ENCODE peak calls at places on chromosomes 2 and 18, in seven cellular contexts. Q, Z, I, B, V, W and S are unnamed samples.

GRCh38 chr2:179417436-179417949 is 152.9 kb upstream of the SESTD1 start:
- DNase-seq in V (no peak), W (no peak), B (no peak), Z (no peak), Q (no peak), I (no peak), S (no peak)

GRCh38 chr2:6482256-6482655 is 383.5 kb downstream of the CMPK2 start:
- DNase-seq in W (no peak), I (no peak), Q (no peak), Z (no peak), B (no peak), V (no peak), S (no peak)

GRCh38 chr2:219870023-219870422 is 242.6 kb downstream of the SLC4A3 start:
- DNase-seq in V (no peak), Q (peak; percentile 6), Z (no peak), B (no peak), W (no peak), I (no peak), S (no peak)

GRCh38 chr2:147460140-147460539 is 384.7 kb upstream of the ACVR2A start:
- DNase-seq in Q (peak; percentile 76), W (no peak), V (no peak), B (peak; percentile 55), I (no peak), Z (no peak), S (no peak)

GRCh38 chr2:64846175-64846574 is 143.0 kb upstream of the SLC1A4 start:
- DNase-seq in I (no peak), Q (peak; percentile 53), Z (no peak), B (no peak), V (no peak), W (no peak), S (no peak)

GRCh38 chr2:8534729-8535397 is 147.0 kb upstream of the ID2 start:
- DNase-seq in I (peak; percentile 89), Q (peak; percentile 69), W (peak; percentile 84), V (peak; percentile 48), B (no peak), Z (peak; percentile 83), S (peak; percentile 91)

GRCh38 chr2:160574472-160575140 is 81.0 kb upstream of the RBMS1 start:
- DNase-seq in W (no peak), Z (no peak), V (no peak), Q (peak; percentile 93), I (no peak), B (peak; percentile 56), S (no peak)

GRCh38 chr2:166410828-166411472 is 35.2 kb upstream of the SCN9A start:
- DNase-seq in Q (peak; percentile 95), V (peak; percentile 31), B (peak; percentile 58), I (no peak), W (no peak), Z (no peak), S (no peak)

GRCh38 chr2:71658771-71659170 is 205.4 kb downstream of the DYSF start:
- DNase-seq in W (no peak), Z (no peak), V (no peak), Q (no peak), B (no peak), I (no peak), S (no peak)

GRCh38 chr18:413263-413662 is 87.2 kb downstream of the COLEC12 start:
- DNase-seq in B (no peak), I (no peak), Q (peak; percentile 51), V (no peak), W (no peak), Z (no peak), S (no peak)

GRCh38 chr2:151306621-151307020 is 17.2 kb upstream of the NMI start:
- DNase-seq in V (no peak), I (no peak), Z (no peak), Q (peak; percentile 94), B (peak; percentile 88), W (no peak), S (no peak)

GRCh38 chr2:196073521-196073920 is 4.9 kb upstream of the DNAH7 start:
- DNase-seq in Z (no peak), W (no peak), V (no peak), Q (no peak), B (no peak), I (no peak), S (no peak)

GRCh38 chr18:22703883-22704626 is 229.1 kb upstream of the RBBP8 start:
- DNase-seq in B (peak; percentile 76), V (peak; percentile 48), Z (no peak), I (no peak), Q (peak; percentile 52), W (no peak), S (no peak)

GRCh38 chr18:8668381-8668780 is 37.0 kb upstream of the MTCL1 start:
- DNase-seq in Z (no peak), Q (no peak), W (no peak), I (no peak), V (no peak), B (no peak), S (no peak)

GRCh38 chr18:59376351-59376935 is 17.4 kb upstream of the LMAN1 start:
- DNase-seq in I (no peak), W (no peak), B (no peak), V (no peak), Q (no peak), Z (no peak), S (no peak)

GRCh38 chr2:35803133-35803532 is 552.4 kb upstream of the CRIM1 start:
- DNase-seq in Z (no peak), B (peak; percentile 50), Q (no peak), V (no peak), W (no peak), I (no peak), S (no peak)

GRCh38 chr2:173286153-173286809 is 68.4 kb upstream of the CDCA7 start:
- DNase-seq in B (peak; percentile 14), Q (no peak), V (no peak), Z (no peak), W (no peak), I (no peak), S (no peak)

GRCh38 chr2:170818294-170819104 is 1.8 kb downstream of the GAD1 start:
- DNase-seq in Q (peak; percentile 33), B (no peak), W (no peak), I (no peak), V (no peak), Z (no peak), S (peak; percentile 72)

GRCh38 chr2:138421971-138422335 is 79.6 kb upstream of the SPOPL start:
- DNase-seq in W (no peak), Z (no peak), I (no peak), B (peak; percentile 50), V (no peak), Q (peak; percentile 82), S (no peak)

GRCh38 chr18:47898696-47899095 is 31.8 kb downstream of the SMAD2 start:
- DNase-seq in I (no peak), W (no peak), Q (no peak), Z (no peak), B (no peak), V (peak; percentile 46), S (no peak)

GRCh38 chr18:47901624-47902362 is 28.7 kb downstream of the SMAD2 start:
- DNase-seq in Q (no peak), W (no peak), B (no peak), Z (no peak), V (no peak), I (no peak), S (no peak)

GRCh38 chr18:47895565-47896250 is 34.8 kb downstream of the SMAD2 start:
- DNase-seq in B (no peak), V (peak; percentile 19), I (no peak), Z (no peak), Q (no peak), W (no peak), S (no peak)

GRCh38 chr18:47898055-47898454 is 32.4 kb downstream of the SMAD2 start:
- DNase-seq in W (no peak), Q (peak; percentile 6), I (no peak), Z (no peak), V (no peak), B (no peak), S (no peak)

GRCh38 chr18:47899107-47899840 is 31.2 kb downstream of the SMAD2 start:
- DNase-seq in B (peak; percentile 52), I (no peak), Q (no peak), Z (no peak), W (no peak), V (no peak), S (no peak)
- H3K4me3 ChIP-seq in B (no peak overlapping the region), I (no peak overlapping the region), Q (no peak overlapping the region), Z (no peak overlapping the region), W (no peak overlapping the region), V (no peak overlapping the region), S (no peak overlapping the region)

DNA sequence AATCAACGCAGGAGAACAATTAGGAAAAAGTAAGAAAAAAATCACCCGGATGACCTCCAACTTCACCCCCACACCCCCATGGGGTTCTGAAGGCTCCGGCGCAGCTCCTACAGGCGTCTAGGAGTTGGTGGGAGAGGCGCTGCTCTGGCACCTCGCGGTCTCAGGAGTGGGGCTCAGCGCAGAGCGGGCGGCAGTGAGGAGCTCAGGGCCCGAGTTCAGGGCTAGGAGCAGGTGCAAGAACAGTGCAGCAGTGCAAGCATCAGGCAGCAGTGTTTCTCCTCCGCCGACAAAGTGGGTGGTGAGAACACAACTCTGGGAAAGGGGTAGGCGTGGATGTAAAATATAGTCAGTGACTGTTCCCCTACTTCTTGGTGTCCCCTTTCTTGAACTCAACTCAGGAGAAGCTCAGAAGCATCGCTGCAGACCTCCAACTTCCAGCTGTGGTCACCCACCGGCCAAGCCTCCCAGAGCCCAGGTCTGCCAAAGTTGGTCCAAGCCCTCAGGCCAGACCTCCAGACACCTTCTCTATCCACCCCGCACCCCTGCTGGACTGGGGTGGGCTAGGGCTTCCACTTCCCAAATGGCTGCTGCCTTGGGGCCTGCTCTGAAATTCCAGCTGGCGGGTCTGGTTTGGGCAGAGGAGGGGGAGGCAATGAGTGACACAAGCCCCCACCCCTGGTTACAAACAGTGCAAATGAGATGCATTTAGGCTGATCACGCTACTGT is 14.3 kb downstream of the POU3F3 start:
- DNase-seq in B (no peak), Q (no peak), Z (no peak), W (no peak), V (no peak), I (no peak), S (no peak)
- H3K27me3 ChIP-seq in B (peaks cover 90% of the 10 kb centered on the region), Q (peaks cover 34% of the 10 kb centered on the region), Z (no peaks in the 10 kb centered on the region), W (peaks cover 43% of the 10 kb centered on the region), V (peaks cover 90% of the 10 kb centered on the region), I (peaks cover 100% of the 10 kb centered on the region), S (peaks cover 14% of the 10 kb centered on the region)

GRCh38 chr18:49055196-49055595 is 104.4 kb upstream of the SMAD7 start:
- DNase-seq in Z (no peak), Q (no peak), W (no peak), I (no peak), V (no peak), B (no peak), S (no peak)

GRCh38 chr18:49052891-49053644 is 102.3 kb upstream of the SMAD7 start:
- DNase-seq in V (no peak), W (no peak), I (no peak), Q (peak; percentile 98), Z (no peak), B (peak; percentile 57), S (no peak)

GRCh38 chr18:49048361-49048760 is 97.6 kb upstream of the SMAD7 start:
- DNase-seq in I (no peak), V (no peak), Q (peak; percentile 86), Z (no peak), B (no peak), W (no peak), S (no peak)

GRCh38 chr18:49050462-49050861 is 99.7 kb upstream of the SMAD7 start:
- DNase-seq in Q (no peak), V (no peak), B (no peak), W (no peak), Z (no peak), I (no peak), S (no peak)

GRCh38 chr18:49051323-49051967 is 100.7 kb upstream of the SMAD7 start:
- DNase-seq in W (no peak), B (no peak), Z (no peak), V (no peak), Q (no peak), I (no peak), S (no peak)
- H3K27ac ChIP-seq in W (no peak overlapping the region), B (no peak overlapping the region), Z (no peak overlapping the region), V (no peak overlapping the region), Q (peak overlapping the region; percentile 97), I (no peak overlapping the region), S (no peak overlapping the region)

GRCh38 chr2:208426414-208426813 is 19.8 kb downstream of the PTH2R start:
- DNase-seq in B (no peak), V (no peak), Z (no peak), I (no peak), Q (no peak), W (no peak), S (no peak)
- H3K4me3 ChIP-seq in B (no peak overlapping the region), V (no peak overlapping the region), Z (no peak overlapping the region), I (no peak overlapping the region), Q (no peak overlapping the region), W (no peak overlapping the region), S (no peak overlapping the region)